ENCODE peak calls at places on chromosomes 16 and 17, in eight cellular contexts. N, M, G, O, L, P, U and V are unnamed samples.

GRCh38 chr17:15289285-15290185 is 24.4 kb upstream of the PMP22 start:
- DNase-seq in N (peak), M (peak), G (no peak), O (no peak), L (no peak), P (no peak), U (no peak), V (no peak)

GRCh38 chr17:45052052-45052772 is 780 bp upstream of the DCAKD start:
- DNase-seq in N (no peak), M (peak), G (peak), O (peak), L (peak), P (no peak), U (peak), V (no peak)

GRCh38 chr16:24906901-24907300 is 61.1 kb downstream of the SLC5A11 start:
- DNase-seq in N (no peak), M (no peak), G (no peak), O (no peak), L (no peak), P (no peak), U (no peak), V (no peak)

GRCh38 chr17:18185391-18185790 is 1.8 kb downstream of the ALKBH5 start:
- DNase-seq in N (no peak), M (peak), G (no peak), O (no peak), L (no peak), P (no peak), U (no peak), V (no peak)

GRCh38 chr17:2975469-2975958 is 87.9 kb downstream of the OR1D5 start:
- DNase-seq in N (peak), M (no peak), G (no peak), O (no peak), L (no peak), P (peak), U (no peak), V (no peak)

GRCh38 chr17:4230142-4230541 is 33.6 kb downstream of the ANKFY1 start:
- DNase-seq in N (peak), M (peak), G (no peak), O (no peak), L (no peak), P (peak), U (no peak), V (no peak)

GRCh38 chr17:79622776-79623175 is 11.9 kb upstream of the RBFOX3 start:
- DNase-seq in N (no peak), M (no peak), G (no peak), O (no peak), L (no peak), P (no peak), U (no peak), V (no peak)

GRCh38 chr16:1997591-1998359 is 8.0 kb downstream of the SYNGR3 start:
- DNase-seq in N (no peak), M (peak), G (no peak), O (no peak), L (no peak), P (no peak), U (no peak), V (no peak)

GRCh38 chr16:2779978-2780898 is 3.2 kb upstream of the ELOB start:
- DNase-seq in N (no peak), M (no peak), G (no peak), O (no peak), L (no peak), P (no peak), U (no peak), V (no peak)

GRCh38 chr16:15493416-15494181 is 59.2 kb downstream of the BMERB1 start:
- DNase-seq in N (no peak), M (peak), G (no peak), O (no peak), L (no peak), P (peak), U (no peak), V (no peak)

GRCh38 chr16:31879937-31880321 is 6.3 kb downstream of the ZNF267 start:
- DNase-seq in N (no peak), M (no peak), G (no peak), O (no peak), L (no peak), P (no peak), U (no peak), V (no peak)

GRCh38 chr16:48157794-48158193 is 2.0 kb upstream of the ABCC12 start:
- DNase-seq in N (no peak), M (no peak), G (no peak), O (no peak), L (no peak), P (no peak), U (no peak), V (no peak)

GRCh38 chr17:73091770-73092517 is 544 bp downstream of the SLC39A11 start:
- DNase-seq in N (peak), M (peak), G (peak), O (no peak), L (no peak), P (no peak), U (no peak), V (no peak)

GRCh38 chr16:77227745-77228144 is 28.5 kb downstream of the SYCE1L start:
- DNase-seq in N (no peak), M (no peak), G (no peak), O (no peak), L (no peak), P (no peak), U (no peak), V (no peak)

GRCh38 chr16:12089492-12090161 is 113.1 kb downstream of the SNX29 start:
- DNase-seq in N (peak), M (peak), G (no peak), O (no peak), L (no peak), P (no peak), U (no peak), V (peak)

GRCh38 chr17:79841369-79842135 is 2.3 kb upstream of the CBX4 start:
- DNase-seq in N (no peak), M (no peak), G (no peak), O (no peak), L (no peak), P (no peak), U (no peak), V (no peak)

GRCh38 chr16:72985148-72985882 is 62.6 kb downstream of the ZFHX3 start:
- DNase-seq in N (no peak), M (peak), G (no peak), O (no peak), L (no peak), P (peak), U (no peak), V (no peak)

GRCh38 chr17:40122944-40123810 is 1.4 kb downstream of the MSL1 start:
- DNase-seq in N (peak), M (peak), G (peak), O (peak), L (peak), P (peak), U (no peak), V (peak)

GRCh38 chr16:53061701-53062159 is 6.9 kb downstream of the CHD9 start:
- DNase-seq in N (no peak), M (no peak), G (no peak), O (no peak), L (no peak), P (no peak), U (no peak), V (no peak)

GRCh38 chr16:79334127-79334526 is 266.4 kb downstream of the MAF start:
- DNase-seq in N (no peak), M (no peak), G (no peak), O (no peak), L (no peak), P (no peak), U (peak), V (no peak)

GRCh38 chr17:42031584-42031983 is 11.7 kb downstream of the NKIRAS2 start:
- DNase-seq in N (no peak), M (no peak), G (no peak), O (no peak), L (no peak), P (no peak), U (no peak), V (no peak)

GRCh38 chr16:67834242-67834614 is 7.9 kb upstream of the THAP11 start:
- DNase-seq in N (no peak), M (no peak), G (no peak), O (no peak), L (no peak), P (no peak), U (no peak), V (no peak)

GRCh38 chr17:60086822-60087591 is 8.3 kb upstream of the HEATR6 start:
- DNase-seq in N (no peak), M (peak), G (no peak), O (no peak), L (no peak), P (no peak), U (no peak), V (no peak)

GRCh38 chr17:36926701-36927100 is 10.6 kb upstream of the LHX1 start:
- DNase-seq in N (no peak), M (no peak), G (no peak), O (no peak), L (no peak), P (no peak), U (no peak), V (no peak)

GRCh38 chr16:49453001-49453400 is 79.4 kb downstream of the C16orf78 start:
- DNase-seq in N (no peak), M (no peak), G (no peak), O (no peak), L (no peak), P (no peak), U (no peak), V (no peak)

GRCh38 chr17:79045830-79046500 is 22.0 kb downstream of the C1QTNF1 start:
- DNase-seq in N (peak), M (peak), G (peak), O (peak), L (peak), P (peak), U (peak), V (peak)

GRCh38 chr16:89281829-89282228 is 64.3 kb downstream of the ZNF778 start:
- DNase-seq in N (no peak), M (no peak), G (no peak), O (no peak), L (no peak), P (no peak), U (no peak), V (no peak)

GRCh38 chr17:76182016-76182764 is 41.1 kb upstream of the FOXJ1 start:
- DNase-seq in N (peak), M (peak), G (peak), O (peak), L (peak), P (peak), U (peak), V (peak)

GRCh38 chr17:37714897-37715296 is 30.0 kb downstream of the HNF1B start:
- DNase-seq in N (no peak), M (no peak), G (no peak), O (no peak), L (no peak), P (no peak), U (no peak), V (no peak)

GRCh38 chr17:81865733-81866439 is 5.3 kb downstream of the ARHGDIA start:
- DNase-seq in N (no peak), M (peak), G (no peak), O (no peak), L (no peak), P (no peak), U (no peak), V (no peak)